ENCODE peak calls at places on chromosome 1, in five cellular contexts. F is mammary epithelial cell, C is uterus, O is adrenal gland, L is transverse colon. W is an unnamed sample.

GRCh38 chr1:159594581-159594980 is 7.0 kb downstream of the APCS start:
- DNase-seq in C (no peak), O (no peak), L (no peak), F (no peak), W (no peak)

GRCh38 chr1:27658951-27659496 is 13.0 kb downstream of the IFI6 start:
- DNase-seq in F (peak; percentile 86), O (peak; percentile 80), L (peak; percentile 22), C (no peak), W (no peak)

GRCh38 chr1:233327938-233328660 is 575 bp downstream of the MAP3K21 start:
- DNase-seq in L (peak; percentile 32), C (no peak), O (no peak), F (peak; percentile 57), W (no peak)

GRCh38 chr1:207833381-207833780 is 77.5 kb downstream of the CD34 start:
- DNase-seq in O (no peak), C (no peak), L (no peak), F (no peak), W (no peak)

GRCh38 chr1:61851849-61852692 is 109.8 kb downstream of the PATJ start:
- DNase-seq in O (no peak), C (no peak), F (peak; percentile 31), L (no peak), W (no peak)

GRCh38 chr1:67863637-67864036 is 30.4 kb upstream of the GNG12 start:
- DNase-seq in C (no peak), F (no peak), O (no peak), L (no peak), W (no peak)

GRCh38 chr1:66090863-66091457 is 298.3 kb downstream of the PDE4B start:
- DNase-seq in O (no peak), C (no peak), F (no peak), L (no peak), W (no peak)

GRCh38 chr1:180184041-180184440 is 29.4 kb downstream of the QSOX1 start:
- DNase-seq in O (no peak), C (no peak), L (no peak), F (no peak), W (no peak)

GRCh38 chr1:207698822-207699483 is 52.9 kb upstream of the CD46 start:
- DNase-seq in C (no peak), O (peak; percentile 87), F (peak; percentile 55), L (peak; percentile 42), W (peak; percentile 62)

GRCh38 chr1:36771222-36771621 is 263.1 kb downstream of the GRIK3 start:
- DNase-seq in O (no peak), C (no peak), F (no peak), L (no peak), W (no peak)

GRCh38 chr1:16617778-16618580 is 4.6 kb upstream of the NBPF1 start:
- DNase-seq in F (no peak), C (no peak), L (no peak), O (no peak), W (peak; percentile 28)

DNA sequence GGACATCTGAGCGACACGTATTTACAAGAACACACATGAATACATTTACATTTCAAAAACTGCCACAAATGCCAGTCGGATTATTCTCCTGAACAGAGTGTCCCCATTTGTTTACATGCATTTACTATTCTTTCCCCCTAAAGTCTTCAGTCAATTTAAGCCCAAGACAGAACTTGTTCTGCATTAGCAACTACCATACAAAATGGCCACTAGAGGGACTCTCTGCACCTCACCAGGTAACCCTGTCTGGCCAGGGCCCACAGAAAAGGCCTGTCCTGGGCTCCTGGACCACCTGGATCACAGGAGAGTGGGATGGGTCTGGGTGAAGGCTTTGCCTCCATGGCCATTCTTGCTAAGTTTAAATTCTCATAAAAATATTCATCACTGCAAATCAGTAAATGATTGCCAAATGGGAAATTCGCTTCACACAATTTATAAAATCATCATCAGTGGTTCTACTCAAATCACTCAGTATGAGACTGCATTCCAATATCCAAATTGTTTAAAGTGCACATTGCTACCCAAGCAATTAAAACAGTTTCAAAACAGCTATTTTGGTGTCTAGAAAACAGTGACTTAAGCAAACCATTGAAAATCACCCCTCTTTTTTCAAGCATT is 12.5 kb upstream of the GUCA2A start:
- DNase-seq in C (no peak), F (peak; percentile 39), O (no peak), L (no peak), W (no peak)
- H3K27ac ChIP-seq in C (peak overlapping the region; percentile 35), F (no peak overlapping the region), O (no peak overlapping the region), L (no peak overlapping the region), W (no peak overlapping the region)

DNA sequence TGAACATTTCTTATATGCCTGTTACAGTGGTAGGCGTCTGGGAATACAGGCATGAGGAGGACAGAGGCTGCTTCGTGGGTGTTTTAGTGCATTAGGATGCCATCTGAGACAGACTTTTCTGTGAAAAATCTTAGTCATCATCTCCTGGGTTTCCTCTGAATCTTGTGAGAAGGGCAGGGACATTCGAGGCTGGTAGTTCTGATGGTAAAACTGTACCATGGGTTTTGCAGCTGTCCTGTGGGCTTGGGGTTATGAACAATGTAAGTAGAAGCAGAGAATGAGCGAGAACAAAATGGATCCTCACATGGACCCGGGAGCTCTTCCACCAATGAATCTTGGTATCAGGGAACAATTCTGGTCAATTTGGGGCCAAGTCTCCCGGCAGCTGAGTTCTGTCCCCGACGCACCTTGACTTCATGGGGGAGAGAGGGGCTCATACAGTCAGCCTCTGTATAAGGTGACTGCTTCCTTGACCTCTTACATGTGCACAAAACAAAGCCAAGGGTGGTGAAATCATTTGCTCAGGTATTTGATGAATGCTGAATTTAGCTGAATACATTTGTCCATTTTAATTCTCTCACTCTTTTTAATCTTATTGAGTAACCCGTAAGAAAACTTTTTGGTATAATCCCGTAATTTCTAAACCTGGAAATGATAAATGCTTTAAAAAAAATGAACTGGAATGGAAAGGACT is 63.6 kb upstream of the ERRFI1 start:
- DNase-seq in O (no peak), F (peak; percentile 39), C (no peak), L (no peak), W (no peak)
- H3K27ac ChIP-seq in O (no peak overlapping the region), F (peak overlapping the region; percentile 85), C (peak overlapping the region; percentile 64), L (no peak overlapping the region), W (no peak overlapping the region)

DNA sequence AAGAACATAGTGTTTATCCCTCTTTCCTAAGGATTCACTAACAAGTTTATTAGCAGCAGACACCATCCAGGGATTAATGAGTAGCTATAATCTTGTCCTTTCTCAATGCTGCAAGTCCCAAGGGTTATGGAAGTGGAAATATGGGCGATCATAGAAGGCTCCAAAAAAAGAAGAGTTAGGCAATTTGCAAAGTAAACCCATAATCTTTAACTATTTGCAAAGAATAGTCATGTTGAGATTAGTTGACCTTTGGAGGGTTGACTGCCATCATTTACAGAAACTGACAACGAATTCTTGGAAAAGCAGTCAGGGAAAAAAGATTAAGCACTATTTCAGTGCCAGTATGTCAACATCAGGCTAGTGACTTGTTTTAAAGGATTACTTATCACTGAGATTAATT is 169.9 kb downstream of the KCNT2 start:
- DNase-seq in L (no peak), C (no peak), F (no peak), O (no peak), W (no peak)
- H3K27ac ChIP-seq in L (no peak overlapping the region), C (no peak overlapping the region), F (no peak overlapping the region), O (no peak overlapping the region), W (no peak overlapping the region)

GRCh38 chr1:223036479-223036845 is 106.6 kb downstream of the TLR5 start:
- DNase-seq in O (no peak), C (no peak), L (no peak), F (no peak), W (no peak)

GRCh38 chr1:223037845-223038244 is 105.2 kb downstream of the TLR5 start:
- DNase-seq in C (no peak), O (no peak), F (no peak), L (no peak), W (no peak)

GRCh38 chr1:223035724-223036478 is 107.1 kb downstream of the TLR5 start:
- DNase-seq in F (no peak), O (peak; percentile 59), C (no peak), L (no peak), W (no peak)

GRCh38 chr1:223039990-223040389 is 103.1 kb downstream of the TLR5 start:
- DNase-seq in L (no peak), F (no peak), O (no peak), C (no peak), W (no peak)

DNA sequence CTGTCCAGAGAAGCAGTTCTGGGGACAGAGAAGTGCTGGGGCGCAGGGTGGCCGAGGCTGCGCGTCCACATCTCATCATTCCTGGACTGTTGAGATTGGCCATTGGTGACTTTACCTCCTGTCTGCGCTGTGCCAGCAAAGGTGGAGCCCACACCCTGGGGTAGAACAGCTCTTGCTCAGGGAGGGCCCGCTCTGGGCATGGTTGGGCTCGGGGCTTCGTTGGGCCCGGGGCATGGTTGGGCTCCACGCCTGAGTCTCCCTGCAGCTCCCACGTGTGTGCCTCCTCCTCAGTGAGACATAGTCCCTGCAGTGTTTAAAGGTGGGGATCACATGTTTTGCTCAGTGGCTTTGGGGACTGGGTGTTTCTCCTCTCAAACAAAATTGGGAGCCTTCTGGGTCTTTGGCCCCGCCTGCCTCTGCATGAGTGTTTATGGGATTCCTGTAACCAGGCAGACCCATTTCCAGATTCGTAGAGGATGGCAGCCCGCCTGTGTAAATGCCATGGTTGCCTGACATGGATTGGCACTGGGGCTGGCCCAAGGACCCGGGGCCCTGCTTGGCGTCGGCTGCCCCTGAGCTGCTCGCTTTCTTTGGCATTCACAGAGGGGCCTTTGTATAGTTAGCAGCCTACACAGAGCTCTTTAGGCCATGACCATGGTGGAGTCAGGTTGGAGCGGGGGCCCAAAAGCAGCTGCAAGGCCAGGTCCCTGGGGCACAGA is 104.6 kb downstream of the TLR5 start:
- DNase-seq in O (no peak), L (no peak), C (no peak), F (no peak), W (no peak)
- H3K27ac ChIP-seq in O (no peak overlapping the region), L (no peak overlapping the region), C (no peak overlapping the region), F (no peak overlapping the region), W (no peak overlapping the region)

GRCh38 chr1:75727571-75727970 is 3.1 kb downstream of the ACADM start:
- DNase-seq in O (no peak), L (no peak), C (no peak), F (no peak), W (no peak)

GRCh38 chr1:75723989-75724471 is 479 bp upstream of the ACADM start:
- DNase-seq in O (peak; percentile 90), F (peak; percentile 55), C (peak; percentile 87), L (peak; percentile 89), W (peak; percentile 84)

GRCh38 chr1:75724472-75725022 is at the start of gene ACADM:
- DNase-seq in F (peak; percentile 81), L (peak; percentile 91), O (peak; percentile 93), C (peak; percentile 83), W (peak; percentile 91)

GRCh38 chr1:75725256-75725655 is 747 bp downstream of the ACADM start:
- DNase-seq in F (no peak), L (no peak), O (no peak), C (no peak), W (no peak)

DNA sequence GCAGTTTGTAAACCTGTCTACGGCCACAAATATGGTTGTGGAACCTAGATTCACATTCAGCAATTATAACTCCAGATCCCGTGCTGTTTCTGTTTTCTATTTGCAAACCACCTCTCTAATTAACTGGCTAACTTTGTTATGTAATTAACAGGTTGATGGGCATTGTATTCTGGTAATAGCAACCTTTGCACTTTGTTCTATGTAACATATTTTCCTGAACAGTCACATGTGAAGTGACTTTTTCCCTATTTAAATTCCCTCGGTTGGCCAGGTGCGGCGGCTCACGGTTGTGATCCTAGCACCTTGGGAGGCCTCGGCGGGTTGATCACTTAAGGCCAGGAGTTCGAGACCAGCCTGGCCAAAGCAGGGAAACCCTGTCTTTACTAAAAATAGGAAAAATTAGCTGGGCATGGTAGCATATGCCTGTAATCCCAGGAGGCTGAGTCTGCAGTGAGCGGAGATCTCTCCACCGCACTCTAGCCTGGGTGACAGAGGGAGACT is 1.4 kb downstream of the ACADM start:
- DNase-seq in O (no peak), F (no peak), L (peak; percentile 67), C (no peak), W (no peak)
- H3K27ac ChIP-seq in O (no peak overlapping the region), F (no peak overlapping the region), L (peak overlapping the region; percentile 89), C (peak overlapping the region; percentile 92), W (peak overlapping the region; percentile 17)

W was measured in lung.